ENCODE peak calls at places on chromosomes 2 and 18, in seven cellular contexts. W is cardiac fibroblast; M is M059J; T is GM23248; S is germinal center; N is CD8-positive, alpha-beta T cell; Q is IMR-90. R is an unnamed sample.

GRCh38 chr2:71620851-71621251 is 167.5 kb downstream of the DYSF start:
- DNase-seq in M (no peak), W (no peak), T (no peak), N (peak), S (no peak), Q (no peak), R (no peak)

GRCh38 chr18:22277758-22278157 is 108.4 kb downstream of the GATA6 start:
- DNase-seq in Q (peak), W (peak), T (no peak), S (no peak), N (no peak), M (no peak), R (no peak)

GRCh38 chr2:66034467-66034866 is 400.5 kb upstream of the MEIS1 start:
- DNase-seq in T (no peak), S (no peak), N (no peak), Q (no peak), W (no peak), M (no peak), R (no peak)

GRCh38 chr18:67117804-67118203 is 398.7 kb downstream of the DSEL start:
- DNase-seq in N (no peak), Q (no peak), S (no peak), M (no peak), W (peak), T (no peak), R (no peak)

GRCh38 chr2:125224830-125225229 is 1199.7 kb downstream of the CNTNAP5 start:
- DNase-seq in S (no peak), W (no peak), N (no peak), T (no peak), M (no peak), Q (no peak), R (no peak)

GRCh38 chr2:174681099-174681982 is 82.9 kb downstream of the CHRNA1 start:
- DNase-seq in M (peak), N (peak), Q (peak), S (no peak), W (peak), T (peak), R (no peak)

GRCh38 chr18:13492314-13492713 is 234.0 kb downstream of the FAM210A start:
- DNase-seq in M (no peak), S (no peak), Q (no peak), N (no peak), T (no peak), W (no peak), R (no peak)

GRCh38 chr18:60277855-60278480 is 94.6 kb downstream of the MC4R start:
- DNase-seq in W (peak), M (peak), S (no peak), Q (peak), N (no peak), T (peak), R (no peak)

GRCh38 chr18:63702660-63703059 is at the start of gene SERPINB11:
- DNase-seq in S (no peak), M (no peak), W (no peak), Q (no peak), N (no peak), T (no peak), R (no peak)

GRCh38 chr2:24586955-24587354 is 95.9 kb downstream of the NCOA1 start:
- DNase-seq in T (no peak), S (peak), W (no peak), Q (no peak), M (no peak), N (no peak), R (peak)

GRCh38 chr2:70962211-70962884 is 16.1 kb upstream of the ANKRD53 start:
- DNase-seq in T (no peak), N (peak), S (no peak), W (no peak), Q (no peak), M (no peak), R (no peak)